ENCODE peak calls at places on chromosome 1, in four cellular contexts. One of them, this sample, is unnamed.

GRCh38 chr1:39657923-39658485 is 13.9 kb downstream of the NT5C1A start:
- DNase-seq in AG04450: peak
- DNase-seq in fibroblast of pulmonary artery: peak
- DNase-seq in lower leg skin: no peak
- DNase-seq in this sample: no peak

GRCh38 chr1:54937469-54937868 is 43.0 kb upstream of the TMEM61 start:
- DNase-seq in fibroblast of pulmonary artery: no peak
- DNase-seq in AG04450: no peak
- DNase-seq in lower leg skin: no peak
- DNase-seq in this sample: peak

GRCh38 chr1:218816999-218817398 is 356.7 kb upstream of the LYPLAL1 start:
- DNase-seq in fibroblast of pulmonary artery: peak
- DNase-seq in lower leg skin: no peak
- DNase-seq in AG04450: no peak
- DNase-seq in this sample: no peak

GRCh38 chr1:210250998-210251679 is 18.5 kb downstream of the SERTAD4 start:
- DNase-seq in AG04450: no peak
- DNase-seq in fibroblast of pulmonary artery: no peak
- DNase-seq in lower leg skin: no peak
- DNase-seq in this sample: no peak

GRCh38 chr1:29500041-29500440 is 263.7 kb downstream of the PTPRU start:
- DNase-seq in lower leg skin: peak
- DNase-seq in fibroblast of pulmonary artery: no peak
- DNase-seq in AG04450: no peak
- DNase-seq in this sample: no peak

GRCh38 chr1:119209943-119210342 is 69.5 kb upstream of the WARS2 start:
- DNase-seq in lower leg skin: no peak
- DNase-seq in fibroblast of pulmonary artery: no peak
- DNase-seq in AG04450: no peak
- DNase-seq in this sample: no peak

GRCh38 chr1:173395762-173396161 is 81.4 kb upstream of the PRDX6 start:
- DNase-seq in fibroblast of pulmonary artery: no peak
- DNase-seq in lower leg skin: no peak
- DNase-seq in AG04450: no peak
- DNase-seq in this sample: no peak

GRCh38 chr1:914253-914890 is 9.4 kb upstream of the SAMD11 start:
- DNase-seq in fibroblast of pulmonary artery: no peak
- DNase-seq in lower leg skin: peak
- DNase-seq in AG04450: no peak
- DNase-seq in this sample: no peak

GRCh38 chr1:111864862-111865261 is 109.2 kb downstream of the DDX20 start:
- DNase-seq in fibroblast of pulmonary artery: peak
- DNase-seq in lower leg skin: no peak
- DNase-seq in AG04450: no peak
- DNase-seq in this sample: no peak

GRCh38 chr1:11799099-11799498 is 6.7 kb downstream of the MTHFR start:
- DNase-seq in fibroblast of pulmonary artery: no peak
- DNase-seq in lower leg skin: no peak
- DNase-seq in AG04450: no peak
- DNase-seq in this sample: no peak

GRCh38 chr1:28437924-28438699 is 67.7 kb upstream of the RCC1 start:
- DNase-seq in fibroblast of pulmonary artery: peak
- DNase-seq in lower leg skin: peak
- DNase-seq in AG04450: peak
- DNase-seq in this sample: peak

GRCh38 chr1:55474168-55474786 is 259.1 kb upstream of the USP24 start:
- DNase-seq in fibroblast of pulmonary artery: peak
- DNase-seq in AG04450: no peak
- DNase-seq in lower leg skin: no peak
- DNase-seq in this sample: no peak

GRCh38 chr1:187114788-187115187 is 286.0 kb downstream of the PLA2G4A start:
- DNase-seq in lower leg skin: no peak
- DNase-seq in AG04450: no peak
- DNase-seq in fibroblast of pulmonary artery: no peak
- DNase-seq in this sample: no peak

GRCh38 chr1:169105434-169106094 is 926 bp upstream of the ATP1B1 start:
- DNase-seq in fibroblast of pulmonary artery: no peak
- DNase-seq in lower leg skin: peak
- DNase-seq in AG04450: no peak
- DNase-seq in this sample: no peak

GRCh38 chr1:108009603-108010195 is 44.7 kb upstream of the VAV3 start:
- DNase-seq in AG04450: no peak
- DNase-seq in fibroblast of pulmonary artery: peak
- DNase-seq in lower leg skin: no peak
- DNase-seq in this sample: peak

GRCh38 chr1:196891251-196891650 is 3.4 kb downstream of the CFHR4 start:
- DNase-seq in AG04450: no peak
- DNase-seq in fibroblast of pulmonary artery: no peak
- DNase-seq in lower leg skin: no peak
- DNase-seq in this sample: no peak

GRCh38 chr1:229905031-229905545 is 161.9 kb upstream of the GALNT2 start:
- DNase-seq in AG04450: no peak
- DNase-seq in lower leg skin: no peak
- DNase-seq in fibroblast of pulmonary artery: no peak
- DNase-seq in this sample: no peak

GRCh38 chr1:44012411-44012810 is 18.9 kb downstream of the SLC6A9 start:
- DNase-seq in fibroblast of pulmonary artery: no peak
- DNase-seq in AG04450: no peak
- DNase-seq in lower leg skin: no peak
- DNase-seq in this sample: no peak

GRCh38 chr1:51044834-51045233 is 57.2 kb upstream of the C1orf185 start:
- DNase-seq in AG04450: no peak
- DNase-seq in lower leg skin: no peak
- DNase-seq in fibroblast of pulmonary artery: peak
- DNase-seq in this sample: no peak
- TF ChIP-seq CTCF in AG04450: no peak
- TF ChIP-seq CTCF in lower leg skin: no peak
- TF ChIP-seq CTCF in fibroblast of pulmonary artery: peak
- TF ChIP-seq CTCF in this sample: no peak

GRCh38 chr1:109279615-109280278 is 3.2 kb downstream of the PSRC1 start:
- DNase-seq in AG04450: no peak
- DNase-seq in lower leg skin: no peak
- DNase-seq in fibroblast of pulmonary artery: no peak
- DNase-seq in this sample: no peak
- H3K4me3 ChIP-seq in AG04450: no peak
- H3K4me3 ChIP-seq in lower leg skin: no peak
- H3K4me3 ChIP-seq in fibroblast of pulmonary artery: no peak
- H3K4me3 ChIP-seq in this sample: no peak

GRCh38 chr1:22208265-22208972 is 65.5 kb upstream of the WNT4 start:
- DNase-seq in AG04450: no peak
- DNase-seq in lower leg skin: no peak
- DNase-seq in fibroblast of pulmonary artery: no peak
- DNase-seq in this sample: no peak
- TF ChIP-seq CTCF in AG04450: no peak
- TF ChIP-seq CTCF in lower leg skin: no peak
- TF ChIP-seq CTCF in fibroblast of pulmonary artery: no peak
- TF ChIP-seq CTCF in this sample: peak

GRCh38 chr1:153566414-153567371 is 1.0 kb upstream of the S100A2 start:
- DNase-seq in AG04450: peak
- DNase-seq in lower leg skin: peak
- DNase-seq in fibroblast of pulmonary artery: peak
- DNase-seq in this sample: peak
- H3K4me3 ChIP-seq in AG04450: no peak
- H3K4me3 ChIP-seq in lower leg skin: no peak
- H3K4me3 ChIP-seq in fibroblast of pulmonary artery: no peak
- H3K4me3 ChIP-seq in this sample: no peak

GRCh38 chr1:181296180-181296579 is 187.1 kb upstream of the CACNA1E start:
- DNase-seq in AG04450: no peak
- DNase-seq in fibroblast of pulmonary artery: no peak
- DNase-seq in lower leg skin: no peak
- DNase-seq in this sample: no peak
- TF ChIP-seq CTCF in AG04450: no peak
- TF ChIP-seq CTCF in fibroblast of pulmonary artery: no peak
- TF ChIP-seq CTCF in lower leg skin: no peak
- TF ChIP-seq CTCF in this sample: no peak

GRCh38 chr1:69104859-69105258 is 462.9 kb upstream of the LRRC7 start:
- DNase-seq in fibroblast of pulmonary artery: no peak
- DNase-seq in AG04450: no peak
- DNase-seq in lower leg skin: no peak
- DNase-seq in this sample: no peak

GRCh38 chr1:69103705-69104385 is 463.9 kb upstream of the LRRC7 start:
- DNase-seq in lower leg skin: no peak
- DNase-seq in fibroblast of pulmonary artery: no peak
- DNase-seq in AG04450: no peak
- DNase-seq in this sample: no peak

GRCh38 chr1:69109276-69109675 is 458.4 kb upstream of the LRRC7 start:
- DNase-seq in lower leg skin: no peak
- DNase-seq in fibroblast of pulmonary artery: no peak
- DNase-seq in AG04450: no peak
- DNase-seq in this sample: no peak
- H3K4me3 ChIP-seq in lower leg skin: no peak
- H3K4me3 ChIP-seq in fibroblast of pulmonary artery: no peak
- H3K4me3 ChIP-seq in AG04450: no peak
- H3K4me3 ChIP-seq in this sample: no peak

DNA sequence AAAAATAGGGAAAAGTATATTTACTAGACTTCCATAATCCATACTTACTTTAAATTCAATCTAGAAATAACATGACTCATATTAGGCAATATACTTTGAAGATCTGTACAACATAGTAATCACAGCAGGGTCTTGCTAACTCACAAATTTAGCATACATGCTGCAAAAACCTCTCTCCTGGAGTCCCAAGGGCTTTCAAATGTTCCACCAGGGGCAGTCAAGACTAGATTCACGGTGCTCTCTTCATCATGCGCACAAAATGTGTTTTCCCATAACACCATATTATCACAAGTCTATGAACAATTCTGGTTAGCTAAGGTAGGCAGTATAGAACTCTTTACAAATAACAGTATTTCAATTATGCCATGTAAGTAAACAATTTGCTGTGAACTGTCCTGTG is 45.8 kb downstream of the SSX2IP start:
- DNase-seq in lower leg skin: no peak
- DNase-seq in AG04450: no peak
- DNase-seq in fibroblast of pulmonary artery: no peak
- DNase-seq in this sample: no peak
- TF ChIP-seq CTCF in lower leg skin: no peak
- TF ChIP-seq CTCF in AG04450: no peak
- TF ChIP-seq CTCF in fibroblast of pulmonary artery: no peak
- TF ChIP-seq CTCF in this sample: peak

This sample was measured in epithelial cell of proximal tubule.